ENCODE peak calls at places on chromosome X, in ten cellular contexts. A, P, H, E, L, R, B, K, T and O are unnamed samples.

GRCh38 chrX:71181558-71181909 is 36.9 kb downstream of the NLGN3 start:
- DNase-seq in R (no peak), T (peak), E (peak), A (no peak), B (no peak), H (no peak), K (no peak), P (no peak), L (peak), O (peak)

GRCh38 chrX:29948653-29949052 is 266.7 kb upstream of the MAGEB2 start:
- DNase-seq in R (no peak), L (no peak), K (no peak), T (peak), B (no peak), P (no peak), A (no peak), E (no peak), H (no peak), O (no peak)

GRCh38 chrX:150863191-150863590 is 35.3 kb downstream of the CD99L2 start:
- DNase-seq in E (no peak), B (no peak), H (no peak), P (no peak), A (no peak), R (no peak), T (no peak), L (no peak), K (no peak), O (no peak)

GRCh38 chrX:133359466-133359865 is 55.8 kb downstream of the GPC4 start:
- DNase-seq in L (no peak), P (no peak), A (no peak), B (no peak), R (no peak), H (no peak), K (no peak), T (no peak), E (no peak), O (no peak)

GRCh38 chrX:37627602-37628001 is 56.1 kb downstream of the LANCL3 start:
- DNase-seq in K (no peak), T (no peak), E (no peak), L (no peak), B (no peak), R (no peak), P (no peak), A (no peak), H (no peak), O (no peak)

GRCh38 chrX:39874202-39874816 is 223.4 kb downstream of the BCOR start:
- DNase-seq in L (no peak), H (no peak), T (no peak), K (no peak), A (no peak), B (no peak), E (no peak), P (no peak), R (no peak), O (no peak)

GRCh38 chrX:154059729-154060245 is 37.7 kb downstream of the MECP2 start:
- DNase-seq in L (no peak), K (no peak), R (no peak), H (no peak), B (no peak), T (no peak), A (no peak), P (no peak), E (no peak), O (no peak)

GRCh38 chrX:68929332-68930150 is 100.7 kb downstream of the EFNB1 start:
- DNase-seq in B (no peak), P (no peak), A (peak), E (no peak), L (no peak), T (peak), R (peak), K (no peak), H (no peak), O (no peak)

GRCh38 chrX:103831342-103831802 is 685 bp downstream of the RAB9B start:
- DNase-seq in T (no peak), H (no peak), E (peak), R (no peak), B (peak), P (no peak), L (peak), A (no peak), K (no peak), O (peak)

GRCh38 chrX:96763608-96764007 is 79.0 kb downstream of the DIAPH2 start:
- DNase-seq in H (no peak), A (no peak), T (no peak), L (no peak), B (no peak), K (no peak), R (no peak), E (no peak), P (no peak), O (no peak)

GRCh38 chrX:86148024-86148511 is at the start of gene DACH2:
- DNase-seq in K (no peak), A (no peak), E (peak), P (peak), H (peak), L (peak), R (peak), T (peak), B (no peak), O (no peak)

GRCh38 chrX:78375894-78376293 is 48.5 kb upstream of the CYSLTR1 start:
- DNase-seq in H (no peak), P (no peak), L (no peak), R (no peak), K (no peak), T (no peak), B (peak), E (no peak), A (no peak), O (no peak)

GRCh38 chrX:23900220-23900797 is 7.4 kb downstream of the APOO start:
- DNase-seq in T (no peak), L (no peak), B (no peak), R (no peak), A (no peak), E (no peak), K (no peak), P (no peak), H (no peak), O (no peak)

GRCh38 chrX:52424658-52425057 is 55.8 kb downstream of the XAGE2 start:
- DNase-seq in P (no peak), L (no peak), K (no peak), B (no peak), T (peak), A (no peak), R (peak), H (no peak), E (no peak), O (no peak)

GRCh38 chrX:50988649-50989048 is 78.1 kb downstream of the BMP15 start:
- DNase-seq in R (peak), L (peak), E (no peak), T (peak), P (no peak), K (no peak), A (no peak), B (peak), H (peak), O (no peak)

GRCh38 chrX:42229533-42229932 is 306.2 kb upstream of the CASK start:
- DNase-seq in T (no peak), H (no peak), R (no peak), P (no peak), A (no peak), E (no peak), L (no peak), B (no peak), K (no peak), O (no peak)

GRCh38 chrX:101203782-101204351 is 15.7 kb upstream of the DRP2 start:
- DNase-seq in E (no peak), R (no peak), P (no peak), L (no peak), H (no peak), K (no peak), T (no peak), B (no peak), A (no peak), O (no peak)

GRCh38 chrX:46257451-46257879 is 287.8 kb downstream of the ZNF674 start:
- DNase-seq in P (no peak), H (no peak), L (no peak), T (no peak), E (no peak), K (no peak), A (no peak), R (no peak), B (no peak), O (no peak)

GRCh38 chrX:72540318-72540717 is 32.3 kb downstream of the HDAC8 start:
- DNase-seq in T (peak), A (no peak), E (no peak), R (no peak), H (no peak), K (no peak), P (no peak), L (no peak), B (no peak), O (no peak)

GRCh38 chrX:103066606-103067005 is 2.6 kb upstream of the BEX1 start:
- DNase-seq in R (peak), B (no peak), T (peak), A (no peak), K (no peak), L (no peak), E (no peak), H (no peak), P (no peak), O (no peak)

GRCh38 chrX:41405551-41405950 is 41.6 kb upstream of the NYX start:
- DNase-seq in R (no peak), T (no peak), K (no peak), L (no peak), H (no peak), A (no peak), P (no peak), E (no peak), B (no peak), O (no peak)

GRCh38 chrX:132491191-132491590 is 2.4 kb upstream of the MBNL3 start:
- DNase-seq in K (no peak), L (peak), T (no peak), B (peak), A (no peak), H (no peak), P (no peak), R (no peak), E (no peak), O (no peak)

GRCh38 chrX:107849747-107850478 is 24.2 kb downstream of the MID2 start:
- DNase-seq in A (no peak), E (no peak), K (no peak), H (no peak), P (no peak), T (peak), L (no peak), B (no peak), R (no peak), O (no peak)

GRCh38 chrX:22093550-22093949 is 61.4 kb downstream of the PHEX start:
- DNase-seq in B (no peak), H (no peak), E (no peak), P (no peak), K (no peak), A (no peak), R (no peak), T (no peak), L (no peak), O (no peak)

GRCh38 chrX:45187731-45188130 is 12.9 kb downstream of the DIPK2B start:
- DNase-seq in K (no peak), R (no peak), T (peak), H (no peak), B (no peak), E (no peak), P (no peak), L (no peak), A (no peak), O (no peak)

GRCh38 chrX:107711521-107712041 is 64.0 kb downstream of the TSC22D3 start:
- DNase-seq in E (no peak), B (no peak), A (no peak), L (peak), P (no peak), T (peak), K (no peak), H (no peak), R (no peak), O (no peak)

GRCh38 chrX:129682979-129683378 is 28.2 kb upstream of the APLN start:
- DNase-seq in E (no peak), B (no peak), P (no peak), A (no peak), K (no peak), R (no peak), L (no peak), T (no peak), H (no peak), O (no peak)

GRCh38 chrX:5051831-5052491 is 1176.7 kb downstream of the NLGN4X start:
- DNase-seq in H (no peak), K (no peak), E (no peak), P (peak), B (no peak), L (no peak), T (peak), R (peak), A (no peak), O (no peak)

GRCh38 chrX:666762-667161 is 36.2 kb downstream of the SHOX start:
- DNase-seq in K (no peak), R (no peak), E (no peak), L (no peak), T (no peak), A (no peak), B (no peak), H (no peak), P (no peak), O (no peak)

GRCh38 chrX:40922307-40922706 is 162.9 kb upstream of the USP9X start:
- DNase-seq in A (peak), T (peak), H (no peak), K (no peak), P (no peak), L (no peak), R (peak), E (no peak), B (peak), O (no peak)

GRCh38 chrX:34300871-34301270 is 168.8 kb upstream of the FAM47A start:
- DNase-seq in P (no peak), B (peak), T (peak), H (peak), E (no peak), A (peak), L (no peak), K (no peak), R (peak), O (no peak)